ENCODE peak calls at places on chromosome 10, in six cellular contexts. One of them, this sample, is unnamed.

GRCh38 chr10:44567471-44567870 is 182.6 kb upstream of the CXCL12 start:
- DNase-seq in neural crest cell: no peak
- DNase-seq in amniotic stem cell: no peak
- DNase-seq in NCI-H2081: no peak
- DNase-seq in DMS 273 treated with DMSO at 0.1 percent for 48 hours: no peak
- DNase-seq in NCI-H2029: no peak
- DNase-seq in this sample: no peak

GRCh38 chr10:73859441-73860049 is 14.8 kb downstream of the CAMK2G start:
- DNase-seq in neural crest cell: no peak
- DNase-seq in amniotic stem cell: no peak
- DNase-seq in NCI-H2081: no peak
- DNase-seq in DMS 273 treated with DMSO at 0.1 percent for 48 hours: no peak
- DNase-seq in NCI-H2029: no peak
- DNase-seq in this sample: no peak

GRCh38 chr10:5442056-5442989 is 30.0 kb downstream of the NET1 start:
- DNase-seq in neural crest cell: peak
- DNase-seq in amniotic stem cell: no peak
- DNase-seq in NCI-H2081: no peak
- DNase-seq in DMS 273 treated with DMSO at 0.1 percent for 48 hours: peak
- DNase-seq in NCI-H2029: no peak
- DNase-seq in this sample: no peak

GRCh38 chr10:47269294-47269693 is 30.7 kb upstream of the GDF10 start:
- DNase-seq in neural crest cell: no peak
- DNase-seq in amniotic stem cell: no peak
- DNase-seq in NCI-H2081: no peak
- DNase-seq in DMS 273 treated with DMSO at 0.1 percent for 48 hours: no peak
- DNase-seq in NCI-H2029: no peak
- DNase-seq in this sample: no peak

GRCh38 chr10:86752311-86752710 is 4.1 kb upstream of the BMPR1A start:
- DNase-seq in neural crest cell: no peak
- DNase-seq in amniotic stem cell: no peak
- DNase-seq in NCI-H2081: no peak
- DNase-seq in DMS 273 treated with DMSO at 0.1 percent for 48 hours: no peak
- DNase-seq in NCI-H2029: peak
- DNase-seq in this sample: no peak

GRCh38 chr10:14605231-14605925 is 169.3 kb downstream of the FAM107B start:
- DNase-seq in neural crest cell: no peak
- DNase-seq in amniotic stem cell: peak
- DNase-seq in NCI-H2081: no peak
- DNase-seq in DMS 273 treated with DMSO at 0.1 percent for 48 hours: no peak
- DNase-seq in NCI-H2029: no peak
- DNase-seq in this sample: peak

GRCh38 chr10:110355181-110355831 is 50.6 kb upstream of the SMNDC1 start:
- DNase-seq in neural crest cell: no peak
- DNase-seq in amniotic stem cell: no peak
- DNase-seq in NCI-H2081: no peak
- DNase-seq in DMS 273 treated with DMSO at 0.1 percent for 48 hours: no peak
- DNase-seq in NCI-H2029: no peak
- DNase-seq in this sample: no peak

GRCh38 chr10:8402469-8403074 is 348.1 kb downstream of the GATA3 start:
- DNase-seq in neural crest cell: no peak
- DNase-seq in amniotic stem cell: no peak
- DNase-seq in NCI-H2081: no peak
- DNase-seq in DMS 273 treated with DMSO at 0.1 percent for 48 hours: no peak
- DNase-seq in NCI-H2029: no peak
- DNase-seq in this sample: no peak

GRCh38 chr10:35613597-35614226 is 8.6 kb downstream of the GJD4 start:
- DNase-seq in neural crest cell: no peak
- DNase-seq in amniotic stem cell: no peak
- DNase-seq in NCI-H2081: no peak
- DNase-seq in DMS 273 treated with DMSO at 0.1 percent for 48 hours: no peak
- DNase-seq in NCI-H2029: no peak
- DNase-seq in this sample: no peak

GRCh38 chr10:33460461-33461294 is 126.2 kb upstream of the NRP1 start:
- DNase-seq in neural crest cell: no peak
- DNase-seq in amniotic stem cell: peak
- DNase-seq in NCI-H2081: no peak
- DNase-seq in DMS 273 treated with DMSO at 0.1 percent for 48 hours: no peak
- DNase-seq in NCI-H2029: no peak
- DNase-seq in this sample: no peak

GRCh38 chr10:7768417-7768816 is 19.4 kb downstream of the KIN start:
- DNase-seq in neural crest cell: no peak
- DNase-seq in amniotic stem cell: no peak
- DNase-seq in NCI-H2081: no peak
- DNase-seq in DMS 273 treated with DMSO at 0.1 percent for 48 hours: no peak
- DNase-seq in NCI-H2029: no peak
- DNase-seq in this sample: no peak

GRCh38 chr10:66980276-66980675 is 54.4 kb downstream of the LRRTM3 start:
- DNase-seq in neural crest cell: no peak
- DNase-seq in amniotic stem cell: no peak
- DNase-seq in NCI-H2081: no peak
- DNase-seq in DMS 273 treated with DMSO at 0.1 percent for 48 hours: no peak
- DNase-seq in NCI-H2029: no peak
- DNase-seq in this sample: no peak

This sample was measured in T1000.